ENCODE peak calls at places on chromosome 15, in seven cellular contexts. B is fibroblast of the conjunctiva; I is heart left ventricle; O is activated CD4-positive, alpha-beta T cell treated with anti-CD3 and anti-CD28 coated beads, Interleukin-2, amount 50 U/mL, for 4 hours; T is AG09319; P is NCI-H345; G is AG04450. V is an unnamed sample.

GRCh38 chr15:72420580-72420979 is 22.5 kb downstream of the TMEM202 start:
- DNase-seq in T (no peak), I (no peak), G (no peak), P (no peak), B (no peak), O (no peak), V (no peak)

GRCh38 chr15:68304611-68305337 is 27.2 kb downstream of the FEM1B start:
- DNase-seq in O (no peak), T (no peak), P (no peak), B (no peak), I (no peak), G (no peak), V (no peak)

GRCh38 chr15:79003301-79003700 is 58.5 kb upstream of the CTSH start:
- DNase-seq in T (no peak), B (no peak), I (peak; percentile 47), O (no peak), P (no peak), G (no peak), V (no peak)

GRCh38 chr15:99704444-99704838 is 28.8 kb downstream of the LYSMD4 start:
- DNase-seq in O (no peak), T (peak; percentile 69), P (peak; percentile 82), B (peak; percentile 89), I (no peak), G (peak; percentile 84), V (peak; percentile 67)

GRCh38 chr15:78257681-78258080 is 6.7 kb upstream of the DNAJA4 start:
- DNase-seq in G (no peak), P (no peak), O (no peak), B (no peak), I (no peak), T (no peak), V (no peak)

GRCh38 chr15:38991126-38991525 is 426.5 kb upstream of the RASGRP1 start:
- DNase-seq in G (no peak), O (no peak), B (peak; percentile 24), I (no peak), P (no peak), T (peak; percentile 11), V (no peak)

GRCh38 chr15:23645379-23646164 is 2.1 kb downstream of the MAGEL2 start:
- DNase-seq in P (peak; percentile 18), G (no peak), B (no peak), T (no peak), I (no peak), O (no peak), V (no peak)

GRCh38 chr15:60396964-60397771 is 618 bp downstream of the ANXA2 start:
- DNase-seq in P (peak; percentile 23), O (peak; percentile 12), I (peak; percentile 80), B (no peak), T (no peak), G (no peak), V (no peak)

GRCh38 chr15:58498821-58499580 is 67.2 kb downstream of the LIPC start:
- DNase-seq in B (peak; percentile 32), I (no peak), P (no peak), O (no peak), T (peak; percentile 94), G (peak; percentile 91), V (peak; percentile 53)

GRCh38 chr15:69081310-69082004 is 67.0 kb downstream of the NOX5 start:
- DNase-seq in I (peak; percentile 83), O (no peak), B (no peak), T (peak; percentile 11), G (no peak), P (no peak), V (no peak)

GRCh38 chr15:92613841-92614240 is 41.7 kb downstream of the FAM174B start:
- DNase-seq in P (no peak), G (no peak), I (no peak), B (no peak), T (no peak), O (no peak), V (no peak)

GRCh38 chr15:67021455-67021854 is 43.9 kb upstream of the SMAD3 start:
- DNase-seq in G (no peak), I (no peak), B (no peak), P (no peak), O (no peak), T (no peak), V (no peak)

GRCh38 chr15:68821898-68822380 is 1.2 kb upstream of the ANP32A start:
- DNase-seq in P (peak; percentile 18), G (no peak), T (no peak), I (no peak), B (no peak), O (no peak), V (no peak)

GRCh38 chr15:57375827-57376694 is at the start of gene CGNL1:
- DNase-seq in B (no peak), P (no peak), G (no peak), O (no peak), T (no peak), I (peak; percentile 74), V (no peak)

GRCh38 chr15:65920825-65921309 is 51.6 kb downstream of the RAB11A start:
- DNase-seq in T (no peak), I (no peak), G (no peak), P (no peak), O (no peak), B (no peak), V (no peak)

GRCh38 chr15:70121656-70122297 is 24.1 kb upstream of the TLE3 start:
- DNase-seq in O (no peak), I (no peak), B (peak; percentile 82), T (peak; percentile 58), G (peak; percentile 45), P (no peak), V (no peak)

GRCh38 chr15:71319935-71320334 is 204.7 kb downstream of the THSD4 start:
- DNase-seq in I (no peak), P (no peak), G (no peak), T (no peak), O (no peak), B (no peak), V (no peak)

GRCh38 chr15:60090747-60091146 is 86.6 kb downstream of the FOXB1 start:
- DNase-seq in I (no peak), P (no peak), T (no peak), B (no peak), G (no peak), O (no peak), V (no peak)

GRCh38 chr15:101237161-101237775 is 14.6 kb downstream of the CHSY1 start:
- DNase-seq in P (no peak), O (no peak), G (no peak), I (no peak), T (no peak), B (no peak), V (no peak)

GRCh38 chr15:28876131-28876844 is 9.5 kb upstream of the APBA2 start:
- DNase-seq in O (no peak), I (peak; percentile 46), T (no peak), G (no peak), P (no peak), B (no peak), V (no peak)

GRCh38 chr15:65829150-65829764 is 37.2 kb upstream of the DENND4A start:
- DNase-seq in O (no peak), P (peak; percentile 26), G (no peak), I (no peak), B (no peak), T (no peak), V (no peak)

GRCh38 chr15:52028431-52029093 is 9.5 kb downstream of the MAPK6 start:
- DNase-seq in I (no peak), B (no peak), T (no peak), P (no peak), G (no peak), O (no peak), V (no peak)

GRCh38 chr15:84833447-84833846 is 16.3 kb downstream of the ALPK3 start:
- DNase-seq in P (no peak), T (no peak), I (no peak), B (no peak), O (no peak), G (no peak), V (no peak)

GRCh38 chr15:22949074-22949547 is 31.1 kb downstream of the CYFIP1 start:
- DNase-seq in G (no peak), B (peak; percentile 37), T (peak; percentile 25), I (peak; percentile 89), O (no peak), P (peak; percentile 63), V (peak; percentile 71)

GRCh38 chr15:28994142-28994829 is 108.5 kb downstream of the APBA2 start:
- DNase-seq in O (no peak), I (no peak), T (no peak), G (no peak), P (no peak), B (no peak), V (no peak)

GRCh38 chr15:85618956-85619491 is 175.7 kb downstream of the KLHL25 start:
- DNase-seq in T (peak; percentile 93), I (peak; percentile 77), P (no peak), O (peak; percentile 48), G (peak; percentile 87), B (peak; percentile 95), V (peak; percentile 91)

GRCh38 chr15:65884511-65884910 is 15.2 kb downstream of the RAB11A start:
- DNase-seq in I (no peak), G (no peak), P (no peak), B (no peak), T (no peak), O (no peak), V (no peak)

GRCh38 chr15:101303408-101303807 is 8.4 kb upstream of the SNRPA1 start:
- DNase-seq in T (no peak), O (no peak), B (no peak), I (no peak), P (no peak), G (no peak), V (no peak)

GRCh38 chr15:58348095-58348812 is 83.5 kb upstream of the LIPC start:
- DNase-seq in T (no peak), B (no peak), O (no peak), P (peak; percentile 46), G (no peak), I (no peak), V (no peak)

GRCh38 chr15:43893956-43894355 is 67.2 kb downstream of the WDR76 start:
- DNase-seq in G (no peak), I (no peak), P (no peak), B (no peak), T (no peak), O (no peak), V (no peak)